ENCODE peak calls at places on chromosomes 16 and 17, in five cellular contexts. One of them, this sample, is unnamed.

GRCh38 chr16:69532761-69533459 is 32.9 kb upstream of the NFAT5 start:
- DNase-seq in IMR-90: no peak
- DNase-seq in A549: peak; percentile 31
- DNase-seq in GM12878: no peak
- DNase-seq in SK-N-SH: no peak
- DNase-seq in this sample: no peak

GRCh38 chr16:86405319-86405718 is 105.0 kb upstream of the FOXF1 start:
- DNase-seq in IMR-90: peak; percentile 87
- DNase-seq in A549: no peak
- DNase-seq in GM12878: no peak
- DNase-seq in SK-N-SH: no peak
- DNase-seq in this sample: no peak

GRCh38 chr16:89658221-89658879 is 714 bp downstream of the SPATA33 start:
- DNase-seq in IMR-90: no peak
- DNase-seq in A549: no peak
- DNase-seq in GM12878: no peak
- DNase-seq in SK-N-SH: peak; percentile 71
- DNase-seq in this sample: peak; percentile 51

GRCh38 chr17:77076046-77076882 is 64.5 kb upstream of the SEC14L1 start:
- DNase-seq in IMR-90: peak; percentile 9
- DNase-seq in A549: no peak
- DNase-seq in GM12878: no peak
- DNase-seq in SK-N-SH: no peak
- DNase-seq in this sample: no peak

GRCh38 chr17:50210249-50211225 is 9.1 kb upstream of the COL1A1 start:
- DNase-seq in IMR-90: peak; percentile 99
- DNase-seq in A549: peak; percentile 54
- DNase-seq in GM12878: no peak
- DNase-seq in SK-N-SH: peak; percentile 75
- DNase-seq in this sample: peak; percentile 76

GRCh38 chr17:66964930-66965800 is 658 bp downstream of the CACNG4 start:
- DNase-seq in IMR-90: no peak
- DNase-seq in A549: peak; percentile 47
- DNase-seq in GM12878: no peak
- DNase-seq in SK-N-SH: peak; percentile 99
- DNase-seq in this sample: peak; percentile 33

GRCh38 chr17:41397003-41397665 is at the start of gene KRT31:
- DNase-seq in IMR-90: no peak
- DNase-seq in A549: no peak
- DNase-seq in GM12878: no peak
- DNase-seq in SK-N-SH: no peak
- DNase-seq in this sample: no peak

GRCh38 chr17:64118452-64118979 is 11.4 kb downstream of the ERN1 start:
- DNase-seq in IMR-90: no peak
- DNase-seq in A549: no peak
- DNase-seq in GM12878: no peak
- DNase-seq in SK-N-SH: no peak
- DNase-seq in this sample: peak; percentile 48

GRCh38 chr17:41009301-41009760 is 403 bp upstream of the KRTAP3-1 start:
- DNase-seq in IMR-90: no peak
- DNase-seq in A549: no peak
- DNase-seq in GM12878: no peak
- DNase-seq in SK-N-SH: no peak
- DNase-seq in this sample: no peak

GRCh38 chr17:82937411-82938371 is 97.9 kb upstream of the ZNF750 start:
- DNase-seq in IMR-90: no peak
- DNase-seq in A549: no peak
- DNase-seq in GM12878: no peak
- DNase-seq in SK-N-SH: no peak
- DNase-seq in this sample: no peak

GRCh38 chr16:68478526-68479249 is 30.4 kb upstream of the SMPD3 start:
- DNase-seq in IMR-90: no peak
- DNase-seq in A549: no peak
- DNase-seq in GM12878: no peak
- DNase-seq in SK-N-SH: no peak
- DNase-seq in this sample: no peak

GRCh38 chr17:7593296-7593695 is 3.4 kb upstream of the SOX15 start:
- DNase-seq in IMR-90: no peak
- DNase-seq in A549: no peak
- DNase-seq in GM12878: no peak
- DNase-seq in SK-N-SH: no peak
- DNase-seq in this sample: no peak

GRCh38 chr17:29140051-29140582 is 40.1 kb downstream of the MYO18A start:
- DNase-seq in IMR-90: peak; percentile 51
- DNase-seq in A549: no peak
- DNase-seq in GM12878: no peak
- DNase-seq in SK-N-SH: peak; percentile 81
- DNase-seq in this sample: peak; percentile 76

GRCh38 chr17:64974750-64975317 is 55.6 kb upstream of the LRRC37A3 start:
- DNase-seq in IMR-90: no peak
- DNase-seq in A549: no peak
- DNase-seq in GM12878: no peak
- DNase-seq in SK-N-SH: no peak
- DNase-seq in this sample: peak; percentile 68

GRCh38 chr17:38605230-38605851 is 411 bp downstream of the SRCIN1 start:
- DNase-seq in IMR-90: no peak
- DNase-seq in A549: no peak
- DNase-seq in GM12878: no peak
- DNase-seq in SK-N-SH: peak; percentile 90
- DNase-seq in this sample: no peak

GRCh38 chr16:47413041-47413440 is 47.8 kb downstream of the ITFG1 start:
- DNase-seq in IMR-90: no peak
- DNase-seq in A549: no peak
- DNase-seq in GM12878: no peak
- DNase-seq in SK-N-SH: no peak
- DNase-seq in this sample: no peak

GRCh38 chr17:29927546-29927945 is 2.5 kb downstream of the SSH2 start:
- DNase-seq in IMR-90: no peak
- DNase-seq in A549: no peak
- DNase-seq in GM12878: no peak
- DNase-seq in SK-N-SH: no peak
- DNase-seq in this sample: no peak

GRCh38 chr16:3879258-3879886 is 1.1 kb downstream of the CREBBP start:
- DNase-seq in IMR-90: no peak
- DNase-seq in A549: no peak
- DNase-seq in GM12878: no peak
- DNase-seq in SK-N-SH: peak; percentile 54
- DNase-seq in this sample: peak; percentile 38

GRCh38 chr16:70683146-70683944 is 2.5 kb downstream of the MTSS2 start:
- DNase-seq in IMR-90: no peak
- DNase-seq in A549: no peak
- DNase-seq in GM12878: no peak
- DNase-seq in SK-N-SH: no peak
- DNase-seq in this sample: no peak

GRCh38 chr16:1412847-1413246 is 1.7 kb downstream of the UNKL start:
- DNase-seq in IMR-90: no peak
- DNase-seq in A549: no peak
- DNase-seq in GM12878: no peak
- DNase-seq in SK-N-SH: no peak
- DNase-seq in this sample: no peak

GRCh38 chr16:9713151-9713550 is 469.1 kb downstream of the GRIN2A start:
- DNase-seq in IMR-90: no peak
- DNase-seq in A549: no peak
- DNase-seq in GM12878: no peak
- DNase-seq in SK-N-SH: no peak
- DNase-seq in this sample: no peak

GRCh38 chr17:46135879-46136562 is 57.2 kb downstream of the KANSL1 start:
- DNase-seq in IMR-90: no peak
- DNase-seq in A549: no peak
- DNase-seq in GM12878: no peak
- DNase-seq in SK-N-SH: no peak
- DNase-seq in this sample: no peak
- TF ChIP-seq SMC3 in IMR-90: no peak
- TF ChIP-seq SMC3 in A549: no peak
- TF ChIP-seq SMC3 in GM12878: no peak
- TF ChIP-seq SMC3 in SK-N-SH: no peak
- TF ChIP-seq SMC3 in this sample: no peak

DNA sequence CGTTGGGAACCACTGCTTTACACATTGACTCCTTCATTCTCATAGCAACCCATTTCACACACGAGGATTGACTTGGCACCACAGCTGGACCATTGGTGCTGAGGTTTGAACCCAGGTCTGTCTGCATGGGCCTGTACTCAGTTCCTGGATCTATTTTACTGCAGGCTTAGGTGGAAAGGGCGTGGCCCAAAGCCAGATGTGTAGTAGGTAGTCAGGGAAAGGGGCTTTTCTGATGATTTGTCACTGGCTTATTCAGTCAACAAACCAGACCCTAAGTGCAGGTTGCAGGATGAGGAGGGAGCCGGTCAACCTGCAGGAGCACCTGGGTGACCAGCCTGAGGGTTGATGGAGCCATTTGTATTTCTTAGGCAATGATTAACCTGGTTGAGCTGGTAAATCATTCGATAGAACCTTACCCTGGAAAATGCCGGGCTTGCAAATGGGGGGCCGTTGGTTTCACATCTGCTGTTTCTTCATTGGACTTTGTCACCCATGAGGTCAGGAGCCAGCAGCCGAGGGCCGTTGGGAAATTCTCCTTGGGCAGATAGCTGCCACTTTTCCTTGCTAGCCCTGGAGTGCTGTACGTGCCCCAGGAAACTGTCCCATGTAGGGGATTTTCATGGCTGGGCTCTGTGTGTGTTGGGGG is 104.4 kb downstream of the CMIP start:
- DNase-seq in IMR-90: no peak
- DNase-seq in A549: peak; percentile 68
- DNase-seq in GM12878: peak; percentile 21
- DNase-seq in SK-N-SH: no peak
- DNase-seq in this sample: no peak
- TF ChIP-seq SMC3 in IMR-90: no peak
- TF ChIP-seq SMC3 in A549: peak; percentile 7
- TF ChIP-seq SMC3 in GM12878: no peak
- TF ChIP-seq SMC3 in SK-N-SH: no peak
- TF ChIP-seq SMC3 in this sample: no peak

GRCh38 chr16:180101-180920 is at the start of gene HBQ1:
- DNase-seq in IMR-90: no peak
- DNase-seq in A549: peak; percentile 51
- DNase-seq in GM12878: no peak
- DNase-seq in SK-N-SH: peak; percentile 97
- DNase-seq in this sample: peak; percentile 78

GRCh38 chr16:183005-183404 is 2.7 kb downstream of the HBQ1 start:
- DNase-seq in IMR-90: no peak
- DNase-seq in A549: no peak
- DNase-seq in GM12878: no peak
- DNase-seq in SK-N-SH: no peak
- DNase-seq in this sample: no peak

GRCh38 chr16:180921-181667 is 835 bp downstream of the HBQ1 start:
- DNase-seq in IMR-90: peak; percentile 58
- DNase-seq in A549: peak; percentile 88
- DNase-seq in GM12878: peak; percentile 7
- DNase-seq in SK-N-SH: peak; percentile 95
- DNase-seq in this sample: peak; percentile 88

GRCh38 chr16:179431-179830 is 828 bp upstream of the HBQ1 start:
- DNase-seq in IMR-90: no peak
- DNase-seq in A549: no peak
- DNase-seq in GM12878: no peak
- DNase-seq in SK-N-SH: no peak
- DNase-seq in this sample: no peak

DNA sequence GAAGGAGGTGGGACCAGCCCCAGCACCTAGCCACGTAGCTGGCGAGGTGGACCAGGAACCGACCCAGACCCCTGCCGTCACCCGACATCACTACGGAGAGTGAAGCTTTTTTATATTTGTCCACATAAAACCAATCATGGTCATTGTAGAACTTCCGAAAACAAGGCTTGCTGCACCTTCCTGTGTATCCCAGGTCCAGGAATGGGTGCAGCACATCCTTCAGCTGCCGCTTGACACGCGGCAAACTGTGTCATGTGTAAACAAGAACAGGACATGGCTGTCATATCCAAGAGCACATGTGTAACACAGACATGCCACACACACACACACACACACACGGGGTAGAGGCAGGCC is 1.4 kb downstream of the HBQ1 start:
- DNase-seq in IMR-90: no peak
- DNase-seq in A549: peak; percentile 49
- DNase-seq in GM12878: no peak
- DNase-seq in SK-N-SH: peak; percentile 43
- DNase-seq in this sample: no peak
- TF ChIP-seq SMC3 in IMR-90: no peak
- TF ChIP-seq SMC3 in A549: no peak
- TF ChIP-seq SMC3 in GM12878: no peak
- TF ChIP-seq SMC3 in SK-N-SH: no peak
- TF ChIP-seq SMC3 in this sample: no peak

GRCh38 chr17:3029213-3029913 is 34.0 kb downstream of the OR1D5 start:
- DNase-seq in IMR-90: no peak
- DNase-seq in A549: no peak
- DNase-seq in GM12878: no peak
- DNase-seq in SK-N-SH: no peak
- DNase-seq in this sample: no peak
- TF ChIP-seq SMC3 in IMR-90: no peak
- TF ChIP-seq SMC3 in A549: no peak
- TF ChIP-seq SMC3 in GM12878: no peak
- TF ChIP-seq SMC3 in SK-N-SH: no peak
- TF ChIP-seq SMC3 in this sample: no peak

GRCh38 chr17:20059728-20060188 is 50.6 kb downstream of the SPECC1 start:
- DNase-seq in IMR-90: peak; percentile 23
- DNase-seq in A549: peak; percentile 93
- DNase-seq in GM12878: peak; percentile 64
- DNase-seq in SK-N-SH: no peak
- DNase-seq in this sample: peak; percentile 27
- TF ChIP-seq SMC3 in IMR-90: no peak
- TF ChIP-seq SMC3 in A549: no peak
- TF ChIP-seq SMC3 in GM12878: no peak
- TF ChIP-seq SMC3 in SK-N-SH: no peak
- TF ChIP-seq SMC3 in this sample: no peak